ENCODE peak calls at places on chromosome 10, in eight cellular contexts. C is putamen; G is AG09309; M is neural crest cell; P is stimulated activated CD8-positive, alpha-beta memory T cell treated with anti-CD3 and anti-CD28 coated beads, Interleukin-15, amount 100 ng/mL, for 4 hours; Y is HFF-Myc; K is substantia nigra; F is iPS DF 6.9. A is an unnamed sample.

GRCh38 chr10:78381072-78381471 is 347.4 kb downstream of the RPS24 start:
- DNase-seq in K (no peak), M (no peak), Y (no peak), P (no peak), F (no peak), C (no peak), G (no peak), A (no peak)

GRCh38 chr10:86019141-86019540 is 347.5 kb downstream of the GRID1 start:
- DNase-seq in G (no peak), F (no peak), C (no peak), M (no peak), K (no peak), Y (no peak), P (no peak), A (no peak)

GRCh38 chr10:49164587-49165188 is 23.5 kb downstream of the TMEM273 start:
- DNase-seq in P (no peak), G (no peak), K (no peak), Y (no peak), F (peak), C (no peak), M (peak), A (no peak)

GRCh38 chr10:3761916-3762708 is 22.9 kb downstream of the KLF6 start:
- DNase-seq in C (no peak), G (no peak), M (no peak), P (no peak), Y (no peak), F (no peak), K (no peak), A (no peak)

GRCh38 chr10:96699613-96700012 is 20.7 kb downstream of the PIK3AP1 start:
- DNase-seq in F (no peak), K (no peak), M (no peak), Y (no peak), G (no peak), C (no peak), P (no peak), A (no peak)

GRCh38 chr10:52639652-52640051 is 132.9 kb downstream of the MBL2 start:
- DNase-seq in M (no peak), G (no peak), C (no peak), P (no peak), Y (no peak), F (no peak), K (no peak), A (no peak)

GRCh38 chr10:2978111-2978510 is 89.2 kb upstream of the PFKP start:
- DNase-seq in F (no peak), G (peak), P (no peak), C (peak), K (no peak), Y (no peak), M (no peak), A (no peak)

GRCh38 chr10:4260483-4260882 is 475.5 kb upstream of the KLF6 start:
- DNase-seq in C (no peak), M (no peak), P (no peak), Y (no peak), F (no peak), K (no peak), G (no peak), A (no peak)

GRCh38 chr10:451021-451471 is 238.4 kb downstream of the DIP2C start:
- DNase-seq in M (no peak), G (no peak), C (no peak), P (peak), Y (no peak), K (no peak), F (no peak), A (peak)

GRCh38 chr10:33698028-33698427 is 363.6 kb upstream of the NRP1 start:
- DNase-seq in P (no peak), K (no peak), C (no peak), F (no peak), M (no peak), G (no peak), Y (no peak), A (no peak)

GRCh38 chr10:101207026-101207425 is 22.2 kb downstream of the LBX1 start:
- DNase-seq in F (no peak), C (no peak), G (no peak), Y (no peak), K (no peak), P (no peak), M (no peak), A (no peak)

GRCh38 chr10:20029523-20029922 is 213.3 kb downstream of the PLXDC2 start:
- DNase-seq in G (no peak), P (no peak), C (no peak), M (no peak), K (no peak), Y (no peak), F (no peak), A (no peak)

GRCh38 chr10:122282253-122282671 is 11.2 kb downstream of the BTBD16 start:
- DNase-seq in Y (no peak), G (no peak), M (no peak), K (no peak), C (no peak), P (no peak), F (no peak), A (peak)

GRCh38 chr10:47152861-47153349 is 147.1 kb upstream of the GDF10 start:
- DNase-seq in Y (no peak), K (no peak), M (no peak), P (no peak), G (no peak), C (no peak), F (peak), A (no peak)

GRCh38 chr10:5509691-5510090 is 10.3 kb upstream of the CALML5 start:
- DNase-seq in Y (no peak), C (no peak), P (no peak), K (no peak), M (no peak), G (no peak), F (no peak), A (no peak)

GRCh38 chr10:95235676-95236067 is 41.6 kb downstream of the ACSM6 start:
- DNase-seq in Y (no peak), K (no peak), C (no peak), G (no peak), M (no peak), F (no peak), P (no peak), A (no peak)

GRCh38 chr10:79445217-79445707 is at the start of gene ZCCHC24:
- DNase-seq in G (no peak), F (no peak), Y (no peak), C (no peak), P (no peak), K (peak), M (peak), A (no peak)

GRCh38 chr10:104146871-104147270 is 24.9 kb downstream of the SFR1 start:
- DNase-seq in G (no peak), M (no peak), C (peak), Y (no peak), K (peak), P (no peak), F (no peak), A (no peak)

GRCh38 chr10:5517546-5517945 is 7.2 kb upstream of the CALML3 start:
- DNase-seq in P (no peak), Y (no peak), M (no peak), G (no peak), K (no peak), F (no peak), C (no peak), A (no peak)

GRCh38 chr10:107520348-107520747 is 355.8 kb upstream of the SORCS1 start:
- DNase-seq in P (no peak), M (no peak), Y (no peak), G (no peak), C (no peak), K (no peak), F (no peak), A (no peak)

GRCh38 chr10:117005454-117006055 is 568 bp upstream of the SHTN1 start:
- DNase-seq in C (peak), Y (no peak), F (no peak), P (no peak), G (no peak), K (peak), M (peak), A (no peak)

GRCh38 chr10:76282122-76283030 is 851.0 kb downstream of the LRMDA start:
- DNase-seq in Y (no peak), K (no peak), C (no peak), P (no peak), M (no peak), G (no peak), F (no peak), A (no peak)

GRCh38 chr10:59243611-59244195 is 67.3 kb downstream of the PHYHIPL start:
- DNase-seq in F (no peak), G (no peak), C (no peak), K (no peak), Y (no peak), P (no peak), M (no peak), A (no peak)

GRCh38 chr10:32153252-32153651 is 97.0 kb upstream of the KIF5B start:
- DNase-seq in C (no peak), M (no peak), Y (no peak), P (no peak), G (no peak), F (no peak), K (no peak), A (no peak)

GRCh38 chr10:89207181-89207800 is at the start of gene CH25H:
- DNase-seq in P (peak), M (peak), C (peak), F (no peak), Y (no peak), K (peak), G (no peak), A (peak)

GRCh38 chr10:24344279-24344678 is 135.3 kb downstream of the KIAA1217 start:
- DNase-seq in C (no peak), K (no peak), G (peak), F (no peak), M (no peak), Y (peak), P (no peak), A (peak)

GRCh38 chr10:72073677-72074412 is 14.5 kb downstream of the SPOCK2 start:
- DNase-seq in K (no peak), Y (no peak), M (no peak), P (no peak), F (no peak), C (no peak), G (no peak), A (no peak)